ENCODE peak calls at places on chromosomes 7 and 10, in four cellular contexts. K is NCI-H1092 treated with DMSO at 0.1 percent for 48 hours; U is activated CD4-positive, alpha-beta T cell treated with anti-CD3 and anti-CD28 coated beads for 1 hour; Z is effector CD4-positive, alpha-beta T cell. R is an unnamed sample.

GRCh38 chr10:98778277-98778759 is 331.6 kb upstream of the HPS1 start:
- DNase-seq in K (no peak), U (no peak), Z (no peak), R (no peak)

GRCh38 chr10:124737708-124738107 is 6.5 kb downstream of the FAM53B start:
- DNase-seq in K (no peak), U (no peak), Z (no peak), R (no peak)

GRCh38 chr10:116765549-116766162 is 23.3 kb upstream of the HSPA12A start:
- DNase-seq in K (no peak), U (no peak), Z (no peak), R (no peak)

GRCh38 chr7:134547738-134548054 is 1.2 kb upstream of the AKR1B15 start:
- DNase-seq in K (no peak), U (no peak), Z (no peak), R (peak)

GRCh38 chr10:78331391-78331922 is 297.8 kb downstream of the RPS24 start:
- DNase-seq in K (no peak), U (no peak), Z (no peak), R (peak)

GRCh38 chr10:124707546-124707945 is 36.6 kb downstream of the FAM53B start:
- DNase-seq in K (no peak), U (no peak), Z (no peak), R (no peak)

GRCh38 chr7:110168010-110168409 is 922.9 kb upstream of the LRRN3 start:
- DNase-seq in K (no peak), U (no peak), Z (no peak), R (no peak)

GRCh38 chr10:78656815-78657621 is 411.7 kb upstream of the ZMIZ1 start:
- DNase-seq in K (peak), U (no peak), Z (no peak), R (peak)

GRCh38 chr10:112475565-112476233 is 28.7 kb downstream of the VTI1A start:
- DNase-seq in K (no peak), U (no peak), Z (no peak), R (no peak)

GRCh38 chr10:72310636-72311035 is 36.9 kb downstream of the DDIT4 start:
- DNase-seq in K (no peak), U (no peak), Z (no peak), R (no peak)